ENCODE peak calls at places on chromosomes 3 and 15, in four cellular contexts. P is sigmoid colon, Z is esophagus squamous epithelium, K is K562. U is an unnamed sample.
A peak's percentile ranks its signal among the peaks of the same experiment; 100 is the strongest.

GRCh38 chr3:71317749-71318458 is 265.6 kb downstream of the FOXP1 start:
- DNase-seq in Z (no peak), P (no peak), K (no peak), U (no peak)

GRCh38 chr3:28598165-28598564 is 249.5 kb upstream of the AZI2 start:
- DNase-seq in P (no peak), Z (no peak), K (no peak), U (no peak)

GRCh38 chr15:79332824-79333510 is 22.1 kb downstream of the TMED3 start:
- DNase-seq in P (no peak), Z (no peak), K (no peak), U (no peak)

GRCh38 chr3:3800685-3801509 is 1.7 kb downstream of the LRRN1 start:
- DNase-seq in P (no peak), K (no peak), Z (no peak), U (no peak)

GRCh38 chr3:74348421-74348820 is 266.0 kb downstream of the CNTN3 start:
- DNase-seq in P (no peak), K (no peak), Z (no peak), U (no peak)

GRCh38 chr3:71251156-71251775 is 332.3 kb downstream of the FOXP1 start:
- DNase-seq in P (no peak), Z (no peak), K (no peak), U (no peak)

GRCh38 chr3:16050641-16051467 is 123.6 kb upstream of the GALNT15 start:
- DNase-seq in K (no peak), Z (no peak), P (no peak), U (no peak)

GRCh38 chr3:184635126-184635525 is 73.5 kb downstream of the EPHB3 start:
- DNase-seq in Z (no peak), K (no peak), P (no peak), U (no peak)

GRCh38 chr3:78077842-78078241 is 1037.9 kb downstream of the ROBO2 start:
- DNase-seq in K (no peak), P (no peak), Z (no peak), U (no peak)

GRCh38 chr3:126377211-126377610 is 17.5 kb upstream of the CFAP100 start:
- DNase-seq in K (no peak), P (peak; percentile 36), Z (no peak), U (no peak)

GRCh38 chr3:154792828-154793227 is 287.3 kb upstream of the MME start:
- DNase-seq in P (no peak), Z (no peak), K (no peak), U (no peak)

GRCh38 chr15:88391006-88391405 is 76.2 kb downstream of the MRPL46 start:
- DNase-seq in P (no peak), Z (no peak), K (no peak), U (no peak)

GRCh38 chr3:37210230-37210629 is 35.8 kb upstream of the LRRFIP2 start:
- DNase-seq in P (no peak), K (no peak), Z (no peak), U (no peak)

GRCh38 chr15:73991260-73991659 is 835 bp downstream of the STOML1 start:
- DNase-seq in P (peak; percentile 91), K (no peak), Z (no peak), U (peak; percentile 64)

GRCh38 chr15:91338763-91339162 is 238.7 kb downstream of the SV2B start:
- DNase-seq in K (no peak), P (no peak), Z (no peak), U (no peak)

GRCh38 chr3:52245322-52246263 is at the start of gene PPM1M:
- DNase-seq in P (peak; percentile 80), Z (no peak), K (peak; percentile 83), U (no peak)

GRCh38 chr3:194133661-194134230 is 2.2 kb upstream of the HES1 start:
- DNase-seq in Z (no peak), K (peak; percentile 65), P (peak; percentile 83), U (no peak)

GRCh38 chr3:23607184-23607847 is 198.4 kb upstream of the UBE2E1 start:
- DNase-seq in Z (no peak), P (no peak), K (no peak), U (no peak)

GRCh38 chr15:29102911-29103824 is 166.5 kb downstream of the NSMCE3 start:
- DNase-seq in K (no peak), Z (no peak), P (no peak), U (no peak)

GRCh38 chr15:57376695-57377477 is 581 bp downstream of the CGNL1 start:
- DNase-seq in Z (no peak), P (peak; percentile 63), K (peak; percentile 18), U (peak; percentile 23)

GRCh38 chr15:22236469-22236868 is 156.1 kb downstream of the OR4M2 start:
- DNase-seq in K (no peak), Z (no peak), P (no peak), U (no peak)

GRCh38 chr3:20108869-20109268 is 68.6 kb downstream of the KAT2B start:
- DNase-seq in Z (no peak), K (no peak), P (no peak), U (no peak)

GRCh38 chr3:134864644-134865043 is 69.6 kb downstream of the EPHB1 start:
- DNase-seq in K (no peak), P (no peak), Z (no peak), U (no peak)

GRCh38 chr15:79948095-79948695 is 22.8 kb downstream of the BCL2A1 start:
- DNase-seq in K (peak; percentile 14), P (no peak), Z (no peak), U (no peak)

GRCh38 chr3:134796313-134797079 is 1.4 kb downstream of the EPHB1 start:
- DNase-seq in Z (no peak), P (peak; percentile 68), K (no peak), U (no peak)

GRCh38 chr3:4888913-4889846 is 90.1 kb upstream of the BHLHE40 start:
- DNase-seq in P (no peak), K (no peak), Z (no peak), U (no peak)

GRCh38 chr3:180633722-180634121 is 31.8 kb downstream of the TTC14 start:
- DNase-seq in P (no peak), Z (no peak), K (no peak), U (no peak)

GRCh38 chr15:57596301-57596855 is 4.7 kb downstream of the MYZAP start:
- DNase-seq in K (no peak), Z (no peak), P (no peak), U (no peak)

GRCh38 chr15:65335278-65336055 is 31.0 kb downstream of the RNU5B-1 start:
- DNase-seq in Z (no peak), K (no peak), P (no peak), U (no peak)

GRCh38 chr15:57387644-57388076 is 11.4 kb downstream of the CGNL1 start:
- DNase-seq in P (no peak), K (no peak), Z (no peak), U (no peak)

GRCh38 chr3:144774897-144775296 is 803.3 kb downstream of the DIPK2A start:
- DNase-seq in K (no peak), P (no peak), Z (no peak), U (no peak)

GRCh38 chr3:74824366-74824765 is 209.9 kb upstream of the CNTN3 start:
- DNase-seq in Z (no peak), P (no peak), K (no peak), U (no peak)

GRCh38 chr3:156429125-156429524 is 125.8 kb downstream of the SSR3 start:
- DNase-seq in Z (no peak), P (no peak), K (no peak), U (no peak)

GRCh38 chr3:120344349-120344748 is 4.8 kb downstream of the LRRC58 start:
- DNase-seq in P (no peak), Z (no peak), K (no peak), U (no peak)

GRCh38 chr3:13040381-13041074 is 32.7 kb downstream of the IQSEC1 start:
- DNase-seq in Z (no peak), P (no peak), K (peak; percentile 63), U (no peak)

GRCh38 chr3:113776564-113776963 is 29.7 kb downstream of the ATP6V1A start:
- DNase-seq in P (no peak), Z (no peak), K (no peak), U (no peak)

GRCh38 chr3:171809513-171810277 is 588 bp downstream of the PLD1 start:
- DNase-seq in Z (no peak), P (peak; percentile 94), K (peak; percentile 40), U (peak; percentile 74)

GRCh38 chr15:58201536-58201935 is 63.4 kb downstream of the AQP9 start:
- DNase-seq in P (no peak), K (no peak), Z (no peak), U (no peak)

GRCh38 chr3:40992023-40992422 is 207.3 kb upstream of the CTNNB1 start:
- DNase-seq in Z (no peak), P (no peak), K (no peak), U (no peak)

DNA sequence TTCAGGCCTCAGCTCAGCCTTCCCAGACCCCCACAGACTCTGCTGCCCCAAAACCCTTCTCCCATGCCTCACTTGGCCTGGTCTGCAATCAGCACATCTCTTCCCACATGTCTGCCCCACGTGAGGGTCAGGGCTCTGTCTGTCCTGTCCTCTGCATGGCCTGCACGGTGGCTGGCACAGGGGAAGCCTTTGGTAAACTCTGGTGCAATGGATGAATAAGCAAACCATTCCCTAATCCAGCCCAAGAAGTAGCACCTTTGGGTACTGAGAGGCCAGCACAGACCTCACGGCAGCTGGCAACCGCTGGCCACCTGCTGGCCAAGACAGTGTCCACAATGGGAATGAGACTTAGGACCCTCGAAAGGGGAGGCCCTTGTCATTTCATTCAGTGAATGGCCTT is 27.7 kb downstream of the ABTB1 start:
- DNase-seq in Z (no peak), K (no peak), P (no peak), U (no peak)
- TF ChIP-seq POLR2A in Z (no peak), K (no peak), P (no peak), U (no peak)

DNA sequence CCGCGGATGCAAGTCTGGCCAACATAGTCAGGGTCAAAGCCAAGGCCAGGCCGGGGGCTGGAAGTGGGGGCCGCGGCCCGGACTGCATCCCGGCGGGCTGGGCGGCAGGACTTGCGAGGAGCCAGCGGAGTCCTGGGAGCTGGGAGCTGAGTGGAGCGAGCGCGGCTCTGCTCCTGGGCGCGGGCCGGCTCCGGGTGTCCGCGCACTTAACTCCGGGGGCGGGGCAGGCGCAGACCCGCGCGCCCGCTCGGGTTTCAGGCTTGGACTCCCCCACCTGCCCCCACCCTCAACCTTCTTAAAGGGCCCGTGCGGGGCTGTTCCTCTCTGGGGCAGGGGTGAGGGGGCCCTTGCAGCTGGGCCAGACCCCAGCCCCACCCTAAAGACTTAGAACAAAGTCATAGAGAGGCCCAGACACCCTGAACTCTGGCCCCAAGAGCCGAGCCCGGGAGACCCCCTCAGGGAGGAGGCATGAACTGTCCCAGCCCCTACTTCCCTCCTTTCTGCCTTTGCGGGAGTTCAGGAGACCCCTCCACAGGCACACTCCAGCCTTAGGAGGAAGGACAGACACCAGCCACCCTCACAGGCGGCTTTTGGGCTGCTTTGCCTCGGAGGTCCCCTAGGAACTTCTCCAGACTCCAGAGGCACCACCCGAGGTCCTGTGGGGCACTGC is at the start of gene CSPG4:
- DNase-seq in P (peak; percentile 95), Z (no peak), K (peak; percentile 82), U (peak; percentile 46)
- H3K27ac ChIP-seq in P (peak within 1 kb of the TSS; percentile 97), Z (peak within 1 kb of the TSS; percentile 76), K (no peak within 1 kb of the TSS), U (peak within 1 kb of the TSS; percentile 98)

GRCh38 chr3:169813757-169814517 is 1.2 kb upstream of the LRRC34 start:
- DNase-seq in P (no peak), Z (no peak), K (no peak), U (no peak)
- TF ChIP-seq POLR2A in P (no peak), Z (no peak), K (no peak), U (no peak)

DNA sequence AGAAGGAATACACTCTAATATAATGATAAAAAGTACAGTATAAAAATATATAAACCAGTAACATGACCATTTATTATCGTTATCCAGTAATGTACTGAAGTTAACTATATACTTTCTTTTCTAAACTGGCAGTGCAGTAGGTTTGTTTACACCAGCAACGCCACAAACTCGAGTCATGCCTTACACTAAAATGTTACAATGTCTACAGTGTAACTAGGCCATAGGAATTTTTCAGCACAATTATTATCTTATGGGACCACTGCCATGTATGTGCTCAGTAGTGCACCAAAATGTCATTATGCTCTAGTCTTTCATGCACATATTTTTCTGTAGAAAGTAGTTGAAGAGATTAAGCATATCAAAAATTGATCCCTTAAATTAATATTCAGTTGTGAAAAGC is 609.8 kb upstream of the BCHE start:
- DNase-seq in K (no peak), P (no peak), Z (no peak), U (no peak)
- H3K27ac ChIP-seq in K (no peak overlapping the region), P (no peak overlapping the region), Z (no peak overlapping the region), U (no peak overlapping the region)